ENCODE peak calls at places on chromosomes 4 and X, in six cellular contexts. P is MCF 10A, J is HFFc6, V is astrocyte, G is RWPE1, T is fibroblast of lung. A is an unnamed sample.
A peak's percentile ranks its signal among the peaks of the same experiment; 100 is the strongest.

GRCh38 chrX:152923599-152923998 is 25.7 kb downstream of the ZNF185 start:
- DNase-seq in G (no peak), P (no peak), T (no peak), V (no peak), J (no peak), A (no peak)

GRCh38 chr4:56531823-56532222 is 26.2 kb downstream of the ARL9 start:
- DNase-seq in V (no peak), P (no peak), G (no peak), J (no peak), T (no peak), A (no peak)

GRCh38 chr4:118712872-118713271 is 27.7 kb downstream of the METTL14 start:
- DNase-seq in T (no peak), P (no peak), G (no peak), J (peak; percentile 62), V (peak; percentile 48), A (no peak)

GRCh38 chr4:105714932-105715331 is 6.3 kb downstream of the GSTCD start:
- DNase-seq in V (no peak), P (peak; percentile 24), J (no peak), G (no peak), T (peak; percentile 16), A (no peak)

GRCh38 chrX:42941671-42942070 is 163.7 kb upstream of the PPP1R2C start:
- DNase-seq in G (no peak), V (no peak), P (no peak), J (no peak), T (no peak), A (no peak)

GRCh38 chrX:7972586-7972985 is 45.4 kb upstream of the PNPLA4 start:
- DNase-seq in J (no peak), G (no peak), P (no peak), V (no peak), T (peak; percentile 11), A (no peak)

GRCh38 chr4:7394681-7395451 is 39.9 kb downstream of the PSAPL1 start:
- DNase-seq in G (no peak), J (no peak), T (no peak), V (no peak), P (no peak), A (no peak)

GRCh38 chr4:94841864-94842221 is 84.1 kb downstream of the BMPR1B start:
- DNase-seq in J (no peak), T (no peak), P (no peak), V (no peak), G (no peak), A (no peak)

GRCh38 chr4:88017516-88018302 is 10.3 kb downstream of the PKD2 start:
- DNase-seq in P (peak; percentile 81), G (peak; percentile 78), T (peak; percentile 98), V (peak; percentile 98), J (peak; percentile 96), A (peak; percentile 95)

GRCh38 chrX:153411988-153412574 is 809 bp downstream of the ZFP92 start:
- DNase-seq in P (no peak), V (no peak), G (no peak), J (no peak), T (no peak), A (no peak)

GRCh38 chrX:97529801-97530200 is 646.1 kb downstream of the RPA4 start:
- DNase-seq in P (no peak), G (no peak), V (peak; percentile 72), J (no peak), T (peak; percentile 21), A (no peak)

GRCh38 chr4:182301736-182302135 is 58.5 kb downstream of the TENM3 start:
- DNase-seq in T (no peak), J (no peak), P (no peak), V (no peak), G (no peak), A (no peak)

GRCh38 chrX:115892787-115893671 is 277.5 kb upstream of the AGTR2 start:
- DNase-seq in T (peak; percentile 4), G (no peak), P (peak; percentile 42), J (no peak), V (peak; percentile 24), A (peak; percentile 74)

GRCh38 chr4:15197005-15197404 is 194.7 kb downstream of the CPEB2 start:
- DNase-seq in J (peak; percentile 22), P (peak; percentile 30), T (peak; percentile 51), V (peak; percentile 8), G (peak; percentile 5), A (no peak)

GRCh38 chr4:103011378-103012025 is 8.0 kb downstream of the SLC9B1 start:
- DNase-seq in T (peak; percentile 17), G (peak; percentile 45), J (peak; percentile 7), V (peak; percentile 54), P (peak; percentile 51), A (no peak)

GRCh38 chr4:76458829-76459228 is 23.8 kb downstream of the SHROOM3 start:
- DNase-seq in G (no peak), V (peak; percentile 45), T (no peak), J (no peak), P (peak; percentile 11), A (no peak)

GRCh38 chr4:15912961-15913630 is 25.4 kb downstream of the FGFBP1 start:
- DNase-seq in P (no peak), J (no peak), G (no peak), V (peak; percentile 79), T (no peak), A (peak; percentile 94)

GRCh38 chr4:122341906-122342305 is 36.9 kb upstream of the ADAD1 start:
- DNase-seq in J (peak; percentile 88), T (peak; percentile 58), V (peak; percentile 84), G (peak; percentile 41), P (peak; percentile 53), A (peak; percentile 91)

GRCh38 chrX:115602729-115603389 is 41.9 kb downstream of the PLS3 start:
- DNase-seq in V (peak; percentile 36), G (no peak), T (no peak), P (no peak), J (no peak), A (no peak)

DNA sequence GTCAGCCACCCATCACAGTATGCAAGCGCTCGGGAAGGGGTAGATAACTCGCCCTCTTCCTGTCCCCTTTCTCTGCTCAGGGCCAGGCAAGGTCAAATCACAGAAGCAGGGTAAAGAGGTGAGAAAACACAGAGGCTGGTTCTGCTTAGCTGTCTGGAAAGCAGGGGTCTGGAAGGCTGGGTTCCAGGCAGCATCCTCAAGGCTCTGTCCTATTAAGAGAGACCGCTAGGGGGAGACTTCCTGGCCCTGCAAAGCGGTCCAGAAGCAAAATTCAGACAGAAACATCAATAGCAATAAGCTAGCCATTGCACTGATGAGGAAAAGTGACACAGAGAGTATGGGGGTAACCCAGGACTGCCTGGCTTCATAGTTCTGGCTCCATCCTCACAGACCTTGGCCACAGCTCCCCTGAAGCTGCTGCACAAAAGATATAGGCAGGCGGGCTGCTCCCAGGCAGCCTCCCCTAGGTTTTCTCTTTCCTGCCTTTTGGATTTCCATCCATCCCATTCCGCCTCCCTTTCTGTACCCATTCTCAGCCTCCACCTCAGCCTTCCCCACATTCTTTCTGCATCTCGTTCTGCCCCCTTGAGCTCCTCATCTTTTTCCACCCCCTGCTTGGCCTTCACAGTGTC is 308.5 kb downstream of the EVC2 start:
- DNase-seq in J (no peak), V (no peak), G (peak; percentile 36), T (peak; percentile 40), P (peak; percentile 44), A (no peak)
- TF ChIP-seq CTCF in J (peak; percentile 86), V (peak; percentile 82), G (peak; percentile 66), T (peak; percentile 84), P (peak; percentile 56), A (peak; percentile 66)

GRCh38 chr4:157170321-157170720 is 50.2 kb upstream of the GRIA2 start:
- DNase-seq in T (peak; percentile 28), P (no peak), G (no peak), J (no peak), V (peak; percentile 3), A (no peak)

GRCh38 chr4:157172011-157172410 is 48.5 kb upstream of the GRIA2 start:
- DNase-seq in P (peak; percentile 26), V (peak; percentile 11), J (no peak), T (peak; percentile 51), G (peak; percentile 3), A (peak; percentile 4)
- TF ChIP-seq CTCF in P (peak; percentile 25), V (peak; percentile 30), J (peak; percentile 64), T (peak; percentile 31), G (peak; percentile 63), A (peak; percentile 45)

DNA sequence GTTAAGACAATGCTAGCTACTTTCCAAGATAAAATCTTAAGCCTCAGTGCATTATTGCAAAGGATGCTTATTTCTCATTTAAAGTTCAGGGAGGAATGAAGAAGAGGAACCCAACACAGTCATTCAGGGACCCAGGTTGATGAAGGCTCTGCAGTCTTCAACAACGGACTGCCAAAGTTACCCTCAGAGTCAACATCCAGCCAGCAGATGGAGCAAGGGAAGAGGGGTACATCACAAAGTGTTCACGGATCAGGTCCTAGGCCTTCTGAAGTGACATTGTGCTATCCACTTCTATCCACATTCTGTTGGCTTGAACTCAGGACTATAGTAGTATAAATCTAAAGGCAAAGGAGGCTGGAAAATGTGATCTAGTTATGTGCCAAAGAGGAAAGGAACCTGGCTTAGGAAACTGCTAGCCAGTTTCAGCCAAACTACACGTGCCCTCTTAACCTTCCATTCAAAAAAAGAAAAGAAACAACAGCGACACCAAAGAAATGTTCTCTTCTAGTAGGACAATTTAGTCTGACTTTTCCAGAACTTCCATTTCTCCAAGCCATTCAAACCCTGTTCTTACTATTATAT is 28.8 kb downstream of the NKX6-1 start:
- DNase-seq in P (peak; percentile 15), J (no peak), V (no peak), T (no peak), G (no peak), A (no peak)
- TF ChIP-seq CTCF in P (peak; percentile 15), J (peak; percentile 29), V (no peak), T (peak; percentile 9), G (no peak), A (no peak)

GRCh38 chr4:3074078-3074845 is at the start of the genes HTT and HTT-AS:
- DNase-seq in P (peak; percentile 91), J (peak; percentile 89), T (peak; percentile 94), V (peak; percentile 81), G (peak; percentile 92), A (peak; percentile 30)
- TF ChIP-seq CTCF in P (no peak), J (peak; percentile 23), T (no peak), V (no peak), G (no peak), A (no peak)

GRCh38 chr4:29927895-29928294 is 792.3 kb upstream of the PCDH7 start:
- DNase-seq in G (no peak), V (no peak), T (peak; percentile 1), P (no peak), J (no peak), A (no peak)
- TF ChIP-seq CTCF in G (no peak), V (no peak), T (no peak), P (no peak), J (no peak), A (no peak)

GRCh38 chr4:184163813-184164212 is 53.9 kb downstream of the ENPP6 start:
- DNase-seq in V (no peak), J (peak; percentile 3), G (peak; percentile 45), P (peak; percentile 53), T (peak; percentile 38), A (no peak)
- TF ChIP-seq CTCF in V (peak; percentile 61), J (peak; percentile 60), G (peak; percentile 42), P (peak; percentile 65), T (peak; percentile 52), A (peak; percentile 91)

A was measured in epithelial cell of proximal tubule.